ENCODE peak calls at places on chromosomes 7 and 10, in four cellular contexts. N is neural crest cell, X is suprapubic skin, D is hepatocyte. G is an unnamed sample.

GRCh38 chr7:33334349-33334748 is 205.0 kb downstream of the BBS9 start:
- DNase-seq in N (no peak), X (no peak), D (peak; percentile 26), G (no peak)

GRCh38 chr10:31929260-31929985 is 792 bp upstream of the ARHGAP12 start:
- DNase-seq in N (no peak), X (peak; percentile 82), D (peak; percentile 71), G (peak; percentile 70)

GRCh38 chr7:155993420-155994252 is 181.4 kb upstream of the SHH start:
- DNase-seq in N (no peak), X (no peak), D (no peak), G (no peak)

GRCh38 chr10:101161494-101162299 is 30.6 kb downstream of the TLX1 start:
- DNase-seq in N (peak; percentile 79), X (peak; percentile 66), D (peak; percentile 86), G (no peak)

GRCh38 chr7:157097569-157097968 is 41.2 kb upstream of the UBE3C start:
- DNase-seq in N (no peak), X (no peak), D (no peak), G (no peak)

GRCh38 chr7:44486693-44487092 is 3.8 kb downstream of the NUDCD3 start:
- DNase-seq in N (no peak), X (no peak), D (peak; percentile 51), G (no peak)

GRCh38 chr7:94654764-94655561 is 970 bp downstream of the SGCE start:
- DNase-seq in N (peak; percentile 26), X (no peak), D (peak; percentile 38), G (no peak)

GRCh38 chr10:51879238-51879637 is 179.8 kb upstream of the CSTF2T start:
- DNase-seq in N (no peak), X (no peak), D (peak; percentile 53), G (no peak)

GRCh38 chr10:119029613-119030420 is at the start of gene NANOS1:
- DNase-seq in N (peak; percentile 37), X (no peak), D (peak; percentile 63), G (peak; percentile 75)

GRCh38 chr10:73512207-73512743 is 16.5 kb upstream of the PPP3CB start:
- DNase-seq in N (no peak), X (no peak), D (no peak), G (no peak)

GRCh38 chr7:133602291-133602690 is 349.4 kb downstream of the EXOC4 start:
- DNase-seq in N (no peak), X (no peak), D (no peak), G (no peak)

GRCh38 chr10:110456046-110456445 is 41.7 kb upstream of the DUSP5 start:
- DNase-seq in N (no peak), X (peak; percentile 55), D (no peak), G (no peak)

GRCh38 chr7:95066736-95067530 is 159.5 kb downstream of the PPP1R9A start:
- DNase-seq in N (no peak), X (no peak), D (peak; percentile 70), G (no peak)

GRCh38 chr7:128284102-128284501 is 43.0 kb downstream of the LEP start:
- DNase-seq in N (no peak), X (no peak), D (no peak), G (no peak)

GRCh38 chr7:37315752-37316711 is 132.6 kb downstream of the ELMO1 start:
- DNase-seq in N (no peak), X (no peak), D (peak; percentile 23), G (no peak)

GRCh38 chr7:151539055-151539714 is 19.5 kb upstream of the RHEB start:
- DNase-seq in N (peak; percentile 53), X (no peak), D (peak; percentile 29), G (no peak)

GRCh38 chr7:48130658-48131108 is 40.6 kb upstream of the ABCA13 start:
- DNase-seq in N (no peak), X (no peak), D (no peak), G (no peak)

GRCh38 chr7:47912332-47912731 is 35.9 kb downstream of the PKD1L1 start:
- DNase-seq in N (no peak), X (no peak), D (no peak), G (no peak)

DNA sequence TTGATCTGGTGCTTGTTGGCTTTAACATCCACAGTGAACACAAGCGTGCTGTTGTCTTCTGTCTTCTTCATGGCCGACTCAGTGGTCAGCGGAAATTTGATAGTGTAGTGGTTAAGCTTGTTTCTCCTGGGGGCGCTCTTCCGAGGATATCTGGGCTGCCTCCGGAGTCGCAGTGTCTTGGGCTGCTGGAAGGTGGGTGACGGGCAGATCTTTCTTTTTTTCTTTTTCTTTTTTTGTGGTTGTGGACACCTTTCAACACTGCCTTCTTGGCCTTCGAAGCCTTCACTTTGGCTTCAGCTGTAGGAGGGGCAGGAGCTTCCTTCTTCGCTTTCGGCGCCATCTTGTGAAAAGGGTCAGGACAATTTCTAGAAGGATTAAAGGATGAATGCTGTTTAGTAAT is 23.8 kb upstream of the RPA3 start:
- DNase-seq in N (no peak), X (no peak), D (no peak), G (no peak)
- TF ChIP-seq CTCF in N (no peak), X (no peak), D (no peak), G (no peak)

DNA sequence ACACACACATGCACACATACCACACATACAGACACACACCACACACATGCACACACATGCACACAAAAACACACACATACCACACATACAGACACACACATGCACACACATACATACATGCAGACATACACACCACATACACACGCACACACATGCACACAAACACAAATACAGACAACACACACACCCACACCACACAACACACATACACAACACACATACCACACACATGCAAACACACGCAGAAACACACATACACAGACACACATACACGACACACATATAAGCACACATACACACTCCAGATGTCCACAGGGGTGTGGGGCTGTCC is 60.1 kb upstream of the PPP2R2D start:
- DNase-seq in N (no peak), X (no peak), D (no peak), G (no peak)
- TF ChIP-seq CTCF in N (no peak), X (no peak), D (no peak), G (no peak)

DNA sequence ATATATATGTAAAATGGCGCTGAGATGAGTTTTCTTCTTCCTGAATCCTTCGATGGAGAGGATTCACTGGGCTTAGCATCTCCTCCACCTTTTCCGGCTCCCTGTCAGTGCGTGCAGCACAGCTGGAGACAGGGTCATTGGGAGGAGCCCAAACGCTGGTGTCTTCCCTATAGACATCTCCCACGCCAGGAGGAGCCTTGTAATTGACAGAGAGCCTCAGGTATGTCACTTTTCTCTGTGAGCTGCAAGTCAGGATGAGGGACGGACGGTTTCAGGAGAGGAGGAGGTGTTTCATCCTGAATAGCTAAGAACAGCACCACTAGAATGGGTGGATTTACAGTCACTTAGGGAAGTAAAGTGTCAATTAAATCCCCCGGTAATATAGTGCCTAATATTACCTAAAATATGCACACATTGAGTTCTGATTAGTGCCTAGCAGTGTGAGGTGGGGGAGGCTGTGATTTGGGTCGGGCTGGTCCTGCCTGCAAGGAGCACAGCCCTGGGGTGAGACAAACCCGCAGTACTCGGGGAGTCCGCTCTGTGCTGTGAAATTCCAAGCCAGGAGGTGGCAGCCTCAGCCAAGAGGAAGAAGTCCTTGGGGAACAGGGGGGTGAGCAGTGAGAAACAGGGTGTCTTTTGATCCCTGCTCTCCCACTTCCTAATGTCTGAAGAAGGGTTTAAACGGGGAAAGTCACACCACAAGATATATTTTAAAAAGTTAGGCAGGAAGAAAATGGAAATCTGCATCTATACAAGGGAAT is 28.2 kb downstream of the IL15RA start:
- DNase-seq in N (peak; percentile 38), X (peak; percentile 65), D (peak; percentile 57), G (no peak)
- TF ChIP-seq CTCF in N (peak; percentile 51), X (no peak), D (peak; percentile 57), G (peak; percentile 59)

GRCh38 chr7:31758770-31759169 is 71.8 kb downstream of the PPP1R17 start:
- DNase-seq in N (no peak), X (no peak), D (no peak), G (no peak)

GRCh38 chr7:31764457-31764856 is 77.4 kb downstream of the PPP1R17 start:
- DNase-seq in N (no peak), X (no peak), D (no peak), G (no peak)

GRCh38 chr7:31767686-31768358 is 80.8 kb downstream of the PPP1R17 start:
- DNase-seq in N (no peak), X (no peak), D (no peak), G (no peak)

GRCh38 chr7:31761646-31762045 is 74.6 kb downstream of the PPP1R17 start:
- DNase-seq in N (no peak), X (no peak), D (no peak), G (no peak)

GRCh38 chr7:31763548-31763947 is 76.5 kb downstream of the PPP1R17 start:
- DNase-seq in N (no peak), X (no peak), D (no peak), G (no peak)
- TF ChIP-seq CTCF in N (peak; percentile 49), X (no peak), D (no peak), G (peak; percentile 59)

GRCh38 chr10:95290801-95291633 is at the start of gene PDLIM1:
- DNase-seq in N (peak; percentile 51), X (peak; percentile 86), D (peak; percentile 93), G (peak; percentile 80)

GRCh38 chr10:95288273-95288672 is 2.5 kb downstream of the PDLIM1 start:
- DNase-seq in N (no peak), X (no peak), D (no peak), G (no peak)

GRCh38 chr10:95290446-95290800 is 380 bp downstream of the PDLIM1 start:
- DNase-seq in N (no peak), X (no peak), D (peak; percentile 50), G (no peak)

GRCh38 chr10:95289921-95290421 is 832 bp downstream of the PDLIM1 start:
- DNase-seq in N (no peak), X (no peak), D (no peak), G (no peak)

GRCh38 chr10:95289003-95289920 is 1.5 kb downstream of the PDLIM1 start:
- DNase-seq in N (no peak), X (no peak), D (peak; percentile 56), G (no peak)
- TF ChIP-seq CTCF in N (peak; percentile 21), X (no peak), D (peak; percentile 11), G (peak; percentile 30)

GRCh38 chr10:69097729-69098128 is 9.8 kb downstream of the SRGN start:
- DNase-seq in N (no peak), X (no peak), D (no peak), G (no peak)

GRCh38 chr10:69090687-69091450 is 3.0 kb downstream of the SRGN start:
- DNase-seq in N (no peak), X (no peak), D (no peak), G (no peak)

GRCh38 chr10:69092959-69093850 is 5.3 kb downstream of the SRGN start:
- DNase-seq in N (peak; percentile 73), X (peak; percentile 78), D (peak; percentile 82), G (no peak)

GRCh38 chr10:69096045-69096444 is 8.1 kb downstream of the SRGN start:
- DNase-seq in N (no peak), X (no peak), D (no peak), G (no peak)

DNA sequence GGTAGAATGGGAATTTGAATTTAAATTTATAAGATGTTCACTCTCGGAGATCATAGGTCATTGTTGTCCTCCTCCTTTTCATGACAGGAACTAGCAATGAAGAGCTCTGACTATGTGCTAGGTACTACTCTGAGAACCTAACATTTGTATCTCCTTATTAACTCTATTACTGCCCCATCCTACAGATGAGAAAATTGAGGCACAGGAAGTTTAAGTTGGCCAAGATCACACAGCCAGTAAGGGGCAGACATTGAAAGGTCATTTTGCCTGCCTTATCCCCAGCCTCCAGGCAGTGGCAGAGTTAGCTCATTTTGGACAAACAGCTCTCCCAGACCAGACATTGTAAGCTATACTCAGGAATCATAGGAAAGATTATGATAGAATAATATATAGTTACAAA is 6.0 kb downstream of the SRGN start:
- DNase-seq in N (no peak), X (no peak), D (no peak), G (no peak)
- TF ChIP-seq CTCF in N (no peak), X (no peak), D (no peak), G (no peak)

G was measured in type B pancreatic cell.